ENCODE peak calls at places on chromosomes 7 and 10, in five cellular contexts. M, T, P, S and V are unnamed samples.

GRCh38 chr7:30859940-30860623 is 51.6 kb upstream of the AQP1 start:
- DNase-seq in M (no peak), S (no peak), T (no peak), P (no peak), V (no peak)

GRCh38 chr7:135169141-135169935 is 1.2 kb downstream of the CYREN start:
- DNase-seq in M (no peak), T (peak; percentile 86), P (peak; percentile 28), S (peak; percentile 81), V (no peak)

GRCh38 chr7:47291461-47292051 is 290.4 kb downstream of the TNS3 start:
- DNase-seq in P (no peak), S (peak; percentile 95), T (peak; percentile 93), M (peak; percentile 92), V (peak; percentile 73)

GRCh38 chr10:114791768-114792167 is 29.8 kb upstream of the FHIP2A start:
- DNase-seq in M (no peak), P (no peak), T (no peak), S (no peak), V (no peak)

GRCh38 chr10:128875955-128876354 is 591.1 kb upstream of the MGMT start:
- DNase-seq in P (no peak), S (no peak), T (no peak), M (peak; percentile 5), V (no peak)

GRCh38 chr10:12061124-12061523 is 7.6 kb upstream of the DHTKD1 start:
- DNase-seq in P (no peak), T (no peak), S (no peak), M (no peak), V (no peak)

GRCh38 chr7:55386541-55386940 is 21.4 kb downstream of the LANCL2 start:
- DNase-seq in M (no peak), T (no peak), P (no peak), S (no peak), V (no peak)

GRCh38 chr10:88754272-88754671 is 5.5 kb upstream of the LIPN start:
- DNase-seq in P (no peak), S (no peak), M (peak; percentile 57), T (no peak), V (peak; percentile 41)

GRCh38 chr10:51918451-51918850 is 219.1 kb upstream of the CSTF2T start:
- DNase-seq in T (no peak), S (no peak), M (no peak), P (no peak), V (no peak)

GRCh38 chr7:139720705-139721231 is 57.0 kb downstream of the HIPK2 start:
- DNase-seq in P (no peak), S (no peak), T (no peak), M (no peak), V (no peak)

GRCh38 chr7:118368958-118369357 is 144.5 kb downstream of the ANKRD7 start:
- DNase-seq in M (no peak), T (no peak), S (no peak), P (no peak), V (no peak)

GRCh38 chr7:158617737-158618128 is 30.1 kb upstream of the PTPRN2 start:
- DNase-seq in S (no peak), P (no peak), T (no peak), M (no peak), V (no peak)

GRCh38 chr7:159095979-159096411 is 48.7 kb downstream of the VIPR2 start:
- DNase-seq in M (no peak), T (no peak), P (no peak), S (no peak), V (no peak)

GRCh38 chr10:5404188-5405041 is at the start of gene TUBAL3:
- DNase-seq in M (no peak), S (peak; percentile 56), T (no peak), P (no peak), V (no peak)

GRCh38 chr7:67251986-67252558 is 255.4 kb downstream of the TYW1 start:
- DNase-seq in S (no peak), P (no peak), T (no peak), M (no peak), V (no peak)

GRCh38 chr7:82697897-82698296 is 254.3 kb upstream of the CACNA2D1 start:
- DNase-seq in S (peak; percentile 14), T (no peak), M (no peak), P (no peak), V (no peak)